ENCODE peak calls at places on chromosomes 3 and 15, in ten cellular contexts. One of them, this sample, is unnamed.

GRCh38 chr3:43025423-43025822 is 46.3 kb downstream of the GASK1A start:
- DNase-seq in epithelial cell of proximal tubule: no peak
- DNase-seq in endothelial cell of umbilical vein: no peak
- DNase-seq in CD8-positive, alpha-beta T cell: peak
- DNase-seq in fibroblast of mammary gland: no peak
- DNase-seq in tibial artery: no peak
- DNase-seq in heart right ventricle: no peak
- DNase-seq in PC-3: peak
- DNase-seq in body of pancreas: no peak
- DNase-seq in HFF-Myc: no peak
- DNase-seq in this sample: no peak

GRCh38 chr15:59456114-59456513 is 18.1 kb downstream of the FAM81A start:
- DNase-seq in tibial artery: no peak
- DNase-seq in fibroblast of mammary gland: no peak
- DNase-seq in epithelial cell of proximal tubule: no peak
- DNase-seq in heart right ventricle: no peak
- DNase-seq in HFF-Myc: no peak
- DNase-seq in PC-3: peak
- DNase-seq in endothelial cell of umbilical vein: no peak
- DNase-seq in CD8-positive, alpha-beta T cell: no peak
- DNase-seq in body of pancreas: peak
- DNase-seq in this sample: no peak

GRCh38 chr15:70582143-70582945 is 181.0 kb downstream of the UACA start:
- DNase-seq in HFF-Myc: no peak
- DNase-seq in endothelial cell of umbilical vein: no peak
- DNase-seq in tibial artery: peak
- DNase-seq in epithelial cell of proximal tubule: no peak
- DNase-seq in body of pancreas: no peak
- DNase-seq in PC-3: peak
- DNase-seq in fibroblast of mammary gland: peak
- DNase-seq in heart right ventricle: no peak
- DNase-seq in CD8-positive, alpha-beta T cell: no peak
- DNase-seq in this sample: no peak

GRCh38 chr15:45130291-45131000 is 652 bp downstream of the DUOX1 start:
- DNase-seq in fibroblast of mammary gland: no peak
- DNase-seq in body of pancreas: no peak
- DNase-seq in endothelial cell of umbilical vein: no peak
- DNase-seq in heart right ventricle: no peak
- DNase-seq in CD8-positive, alpha-beta T cell: no peak
- DNase-seq in PC-3: no peak
- DNase-seq in HFF-Myc: no peak
- DNase-seq in epithelial cell of proximal tubule: no peak
- DNase-seq in tibial artery: no peak
- DNase-seq in this sample: no peak

GRCh38 chr3:184259396-184259877 is 1.9 kb downstream of the CAMK2N2 start:
- DNase-seq in CD8-positive, alpha-beta T cell: no peak
- DNase-seq in endothelial cell of umbilical vein: no peak
- DNase-seq in epithelial cell of proximal tubule: no peak
- DNase-seq in PC-3: no peak
- DNase-seq in body of pancreas: no peak
- DNase-seq in HFF-Myc: no peak
- DNase-seq in heart right ventricle: no peak
- DNase-seq in fibroblast of mammary gland: no peak
- DNase-seq in tibial artery: no peak
- DNase-seq in this sample: no peak

GRCh38 chr15:74384566-74385441 is 17.4 kb upstream of the CYP11A1 start:
- DNase-seq in body of pancreas: no peak
- DNase-seq in PC-3: peak
- DNase-seq in HFF-Myc: no peak
- DNase-seq in tibial artery: no peak
- DNase-seq in CD8-positive, alpha-beta T cell: peak
- DNase-seq in epithelial cell of proximal tubule: no peak
- DNase-seq in heart right ventricle: no peak
- DNase-seq in endothelial cell of umbilical vein: peak
- DNase-seq in fibroblast of mammary gland: peak
- DNase-seq in this sample: no peak

GRCh38 chr15:92528736-92529135 is 126.8 kb downstream of the FAM174B start:
- DNase-seq in endothelial cell of umbilical vein: no peak
- DNase-seq in CD8-positive, alpha-beta T cell: no peak
- DNase-seq in body of pancreas: no peak
- DNase-seq in fibroblast of mammary gland: no peak
- DNase-seq in PC-3: no peak
- DNase-seq in tibial artery: no peak
- DNase-seq in epithelial cell of proximal tubule: no peak
- DNase-seq in heart right ventricle: no peak
- DNase-seq in HFF-Myc: no peak
- DNase-seq in this sample: no peak

GRCh38 chr3:168616901-168617300 is 521.2 kb upstream of the GOLIM4 start:
- DNase-seq in PC-3: no peak
- DNase-seq in body of pancreas: no peak
- DNase-seq in epithelial cell of proximal tubule: no peak
- DNase-seq in tibial artery: no peak
- DNase-seq in endothelial cell of umbilical vein: no peak
- DNase-seq in HFF-Myc: no peak
- DNase-seq in CD8-positive, alpha-beta T cell: no peak
- DNase-seq in heart right ventricle: no peak
- DNase-seq in fibroblast of mammary gland: no peak
- DNase-seq in this sample: no peak

GRCh38 chr3:65751123-65751700 is 287.5 kb downstream of the MAGI1 start:
- DNase-seq in HFF-Myc: no peak
- DNase-seq in heart right ventricle: peak
- DNase-seq in body of pancreas: peak
- DNase-seq in PC-3: peak
- DNase-seq in endothelial cell of umbilical vein: peak
- DNase-seq in fibroblast of mammary gland: peak
- DNase-seq in CD8-positive, alpha-beta T cell: no peak
- DNase-seq in epithelial cell of proximal tubule: no peak
- DNase-seq in tibial artery: no peak
- DNase-seq in this sample: peak
- TF ChIP-seq CTCF in HFF-Myc: peak
- TF ChIP-seq CTCF in heart right ventricle: peak
- TF ChIP-seq CTCF in body of pancreas: peak
- TF ChIP-seq CTCF in PC-3: peak
- TF ChIP-seq CTCF in endothelial cell of umbilical vein: peak
- TF ChIP-seq CTCF in fibroblast of mammary gland: peak
- TF ChIP-seq CTCF in CD8-positive, alpha-beta T cell: no peak
- TF ChIP-seq CTCF in epithelial cell of proximal tubule: peak
- TF ChIP-seq CTCF in tibial artery: peak
- TF ChIP-seq CTCF in this sample: peak

GRCh38 chr3:86887876-86888275 is 103.1 kb downstream of the VGLL3 start:
- DNase-seq in tibial artery: no peak
- DNase-seq in HFF-Myc: no peak
- DNase-seq in fibroblast of mammary gland: no peak
- DNase-seq in body of pancreas: no peak
- DNase-seq in heart right ventricle: no peak
- DNase-seq in epithelial cell of proximal tubule: no peak
- DNase-seq in PC-3: peak
- DNase-seq in CD8-positive, alpha-beta T cell: no peak
- DNase-seq in endothelial cell of umbilical vein: no peak
- DNase-seq in this sample: no peak

GRCh38 chr3:86895202-86895601 is 95.7 kb downstream of the VGLL3 start:
- DNase-seq in endothelial cell of umbilical vein: no peak
- DNase-seq in CD8-positive, alpha-beta T cell: no peak
- DNase-seq in tibial artery: no peak
- DNase-seq in body of pancreas: no peak
- DNase-seq in fibroblast of mammary gland: peak
- DNase-seq in HFF-Myc: no peak
- DNase-seq in epithelial cell of proximal tubule: no peak
- DNase-seq in PC-3: no peak
- DNase-seq in heart right ventricle: no peak
- DNase-seq in this sample: no peak

DNA sequence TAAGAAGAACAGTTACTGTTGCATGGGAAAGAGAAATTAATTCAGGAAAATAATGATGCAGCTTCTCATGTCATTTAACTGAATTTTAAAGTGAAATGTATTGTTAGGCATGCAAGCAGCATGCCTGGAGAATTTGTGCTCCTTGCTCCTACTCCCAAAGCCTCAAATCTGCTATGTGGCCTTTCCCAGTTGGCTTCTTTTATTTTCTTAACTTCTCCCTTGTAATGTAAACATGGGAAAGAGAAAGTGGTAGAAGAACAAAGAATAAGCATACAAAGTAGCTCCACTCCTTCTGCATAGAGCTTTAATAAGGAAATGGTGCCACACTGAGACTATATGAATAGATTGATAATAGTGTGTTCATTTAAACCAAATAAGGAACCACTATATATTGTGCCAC is 100.0 kb downstream of the VGLL3 start:
- DNase-seq in HFF-Myc: no peak
- DNase-seq in tibial artery: no peak
- DNase-seq in CD8-positive, alpha-beta T cell: no peak
- DNase-seq in PC-3: no peak
- DNase-seq in endothelial cell of umbilical vein: no peak
- DNase-seq in body of pancreas: no peak
- DNase-seq in epithelial cell of proximal tubule: no peak
- DNase-seq in heart right ventricle: no peak
- DNase-seq in fibroblast of mammary gland: no peak
- DNase-seq in this sample: no peak
- H3K4me3 ChIP-seq in HFF-Myc: no peak
- H3K4me3 ChIP-seq in tibial artery: no peak
- H3K4me3 ChIP-seq in CD8-positive, alpha-beta T cell: no peak
- H3K4me3 ChIP-seq in PC-3: no peak
- H3K4me3 ChIP-seq in endothelial cell of umbilical vein: no peak
- H3K4me3 ChIP-seq in body of pancreas: no peak
- H3K4me3 ChIP-seq in epithelial cell of proximal tubule: no peak
- H3K4me3 ChIP-seq in heart right ventricle: no peak
- H3K4me3 ChIP-seq in fibroblast of mammary gland: no peak
- H3K4me3 ChIP-seq in this sample: no peak

GRCh38 chr15:63506537-63507035 is 2.2 kb downstream of the USP3 start:
- DNase-seq in epithelial cell of proximal tubule: no peak
- DNase-seq in CD8-positive, alpha-beta T cell: no peak
- DNase-seq in body of pancreas: no peak
- DNase-seq in heart right ventricle: no peak
- DNase-seq in endothelial cell of umbilical vein: peak
- DNase-seq in HFF-Myc: no peak
- DNase-seq in PC-3: peak
- DNase-seq in tibial artery: no peak
- DNase-seq in fibroblast of mammary gland: peak
- DNase-seq in this sample: no peak

GRCh38 chr15:63504247-63504978 is at the start of gene USP3:
- DNase-seq in endothelial cell of umbilical vein: peak
- DNase-seq in HFF-Myc: peak
- DNase-seq in CD8-positive, alpha-beta T cell: peak
- DNase-seq in fibroblast of mammary gland: peak
- DNase-seq in heart right ventricle: peak
- DNase-seq in tibial artery: peak
- DNase-seq in epithelial cell of proximal tubule: no peak
- DNase-seq in body of pancreas: peak
- DNase-seq in PC-3: peak
- DNase-seq in this sample: peak

GRCh38 chr15:63503739-63504246 is 600 bp upstream of the USP3 start:
- DNase-seq in endothelial cell of umbilical vein: peak
- DNase-seq in PC-3: peak
- DNase-seq in CD8-positive, alpha-beta T cell: peak
- DNase-seq in body of pancreas: peak
- DNase-seq in heart right ventricle: no peak
- DNase-seq in epithelial cell of proximal tubule: peak
- DNase-seq in tibial artery: no peak
- DNase-seq in fibroblast of mammary gland: peak
- DNase-seq in HFF-Myc: no peak
- DNase-seq in this sample: peak

GRCh38 chr15:63505842-63506222 is 1.4 kb downstream of the USP3 start:
- DNase-seq in heart right ventricle: no peak
- DNase-seq in tibial artery: no peak
- DNase-seq in epithelial cell of proximal tubule: no peak
- DNase-seq in endothelial cell of umbilical vein: no peak
- DNase-seq in body of pancreas: no peak
- DNase-seq in fibroblast of mammary gland: no peak
- DNase-seq in HFF-Myc: no peak
- DNase-seq in CD8-positive, alpha-beta T cell: no peak
- DNase-seq in PC-3: no peak
- DNase-seq in this sample: no peak

DNA sequence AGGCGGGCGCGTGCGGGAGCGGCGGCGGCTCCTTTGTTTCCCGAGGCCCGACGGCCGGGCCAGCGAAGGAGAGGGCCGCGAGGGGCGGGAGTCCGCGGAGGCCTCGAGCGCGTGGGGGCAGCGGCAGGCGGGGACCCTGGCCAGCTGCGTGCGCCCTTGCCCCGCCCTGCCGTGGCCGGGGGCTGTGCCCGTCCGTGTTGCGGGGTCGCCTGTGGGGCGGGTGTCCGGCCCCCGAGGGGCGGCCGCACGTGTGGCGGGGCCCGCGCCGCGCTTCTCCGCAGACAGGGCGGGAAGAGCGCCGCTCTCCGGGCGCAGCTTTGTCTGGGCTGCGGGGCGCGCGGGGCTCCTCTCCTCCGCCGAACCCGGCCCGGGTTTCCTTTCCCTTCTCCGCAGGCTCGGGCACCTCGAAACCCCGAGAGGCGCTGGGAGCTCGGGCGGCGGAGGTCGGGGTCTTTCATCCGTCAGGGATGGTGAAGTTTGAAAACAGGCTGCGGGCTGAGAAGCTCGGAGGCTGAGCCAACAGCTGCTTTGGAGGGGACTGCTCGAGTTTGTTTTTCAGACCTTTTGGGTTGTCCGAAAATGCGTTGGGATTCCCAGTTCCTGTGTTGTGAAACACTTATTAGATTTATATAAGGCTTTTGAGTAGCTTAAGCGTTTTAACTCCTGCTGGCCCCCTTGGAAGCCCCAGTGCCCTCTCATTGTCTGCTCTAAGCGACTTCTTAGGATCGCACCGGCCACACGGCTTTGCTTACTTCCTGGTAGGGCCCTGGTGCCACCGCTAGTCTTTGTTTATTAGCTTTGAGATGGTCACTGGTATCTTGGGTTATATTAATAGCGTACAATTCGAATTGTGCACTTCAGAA is 817 bp downstream of the USP3 start:
- DNase-seq in endothelial cell of umbilical vein: peak
- DNase-seq in fibroblast of mammary gland: peak
- DNase-seq in HFF-Myc: no peak
- DNase-seq in heart right ventricle: peak
- DNase-seq in body of pancreas: peak
- DNase-seq in epithelial cell of proximal tubule: no peak
- DNase-seq in PC-3: peak
- DNase-seq in tibial artery: peak
- DNase-seq in CD8-positive, alpha-beta T cell: peak
- DNase-seq in this sample: peak
- TF ChIP-seq CTCF in endothelial cell of umbilical vein: no peak
- TF ChIP-seq CTCF in fibroblast of mammary gland: peak
- TF ChIP-seq CTCF in HFF-Myc: no peak
- TF ChIP-seq CTCF in heart right ventricle: no peak
- TF ChIP-seq CTCF in body of pancreas: peak
- TF ChIP-seq CTCF in epithelial cell of proximal tubule: peak
- TF ChIP-seq CTCF in PC-3: no peak
- TF ChIP-seq CTCF in tibial artery: peak
- TF ChIP-seq CTCF in CD8-positive, alpha-beta T cell: no peak
- TF ChIP-seq CTCF in this sample: peak

GRCh38 chr3:135228131-135228530 is 433.1 kb downstream of the EPHB1 start:
- DNase-seq in HFF-Myc: no peak
- DNase-seq in tibial artery: no peak
- DNase-seq in fibroblast of mammary gland: no peak
- DNase-seq in body of pancreas: no peak
- DNase-seq in CD8-positive, alpha-beta T cell: no peak
- DNase-seq in heart right ventricle: no peak
- DNase-seq in PC-3: no peak
- DNase-seq in endothelial cell of umbilical vein: no peak
- DNase-seq in epithelial cell of proximal tubule: no peak
- DNase-seq in this sample: no peak

GRCh38 chr3:135224963-135225362 is 429.9 kb downstream of the EPHB1 start:
- DNase-seq in fibroblast of mammary gland: no peak
- DNase-seq in tibial artery: no peak
- DNase-seq in epithelial cell of proximal tubule: no peak
- DNase-seq in endothelial cell of umbilical vein: no peak
- DNase-seq in heart right ventricle: no peak
- DNase-seq in body of pancreas: no peak
- DNase-seq in PC-3: no peak
- DNase-seq in HFF-Myc: no peak
- DNase-seq in CD8-positive, alpha-beta T cell: no peak
- DNase-seq in this sample: no peak

GRCh38 chr3:135226057-135226456 is 431.0 kb downstream of the EPHB1 start:
- DNase-seq in HFF-Myc: no peak
- DNase-seq in heart right ventricle: no peak
- DNase-seq in PC-3: no peak
- DNase-seq in CD8-positive, alpha-beta T cell: no peak
- DNase-seq in body of pancreas: no peak
- DNase-seq in epithelial cell of proximal tubule: no peak
- DNase-seq in endothelial cell of umbilical vein: no peak
- DNase-seq in fibroblast of mammary gland: no peak
- DNase-seq in tibial artery: no peak
- DNase-seq in this sample: no peak

GRCh38 chr3:135231646-135232625 is 436.9 kb downstream of the EPHB1 start:
- DNase-seq in HFF-Myc: no peak
- DNase-seq in body of pancreas: no peak
- DNase-seq in PC-3: no peak
- DNase-seq in endothelial cell of umbilical vein: no peak
- DNase-seq in tibial artery: no peak
- DNase-seq in epithelial cell of proximal tubule: no peak
- DNase-seq in fibroblast of mammary gland: no peak
- DNase-seq in heart right ventricle: no peak
- DNase-seq in CD8-positive, alpha-beta T cell: no peak
- DNase-seq in this sample: no peak

DNA sequence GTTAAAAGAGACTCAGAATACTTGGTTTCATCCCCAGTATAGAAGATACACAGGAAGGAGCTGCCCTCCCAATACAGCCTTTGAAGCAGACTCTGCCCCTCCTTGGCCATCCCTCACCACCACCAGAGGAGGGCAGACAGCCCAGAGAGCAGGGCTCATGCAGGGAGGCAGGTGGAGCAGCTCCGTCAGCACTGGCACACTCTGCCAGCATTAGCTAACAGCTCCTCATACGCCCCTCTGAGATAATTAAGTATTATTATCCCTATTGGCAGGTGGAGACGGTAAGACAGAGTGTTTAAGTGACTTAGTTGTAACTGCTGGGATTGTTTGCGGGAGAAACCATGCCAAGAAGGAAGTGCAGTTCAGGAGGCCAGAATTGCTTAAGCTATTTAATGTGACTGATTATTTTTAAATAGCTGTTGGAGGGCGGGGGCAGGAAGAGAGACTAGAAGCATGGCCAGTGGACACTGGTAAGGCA is 434.0 kb downstream of the EPHB1 start:
- DNase-seq in HFF-Myc: no peak
- DNase-seq in epithelial cell of proximal tubule: no peak
- DNase-seq in endothelial cell of umbilical vein: no peak
- DNase-seq in PC-3: no peak
- DNase-seq in tibial artery: no peak
- DNase-seq in body of pancreas: peak
- DNase-seq in heart right ventricle: peak
- DNase-seq in fibroblast of mammary gland: no peak
- DNase-seq in CD8-positive, alpha-beta T cell: no peak
- DNase-seq in this sample: no peak
- H3K4me3 ChIP-seq in HFF-Myc: no peak
- H3K4me3 ChIP-seq in epithelial cell of proximal tubule: no peak
- H3K4me3 ChIP-seq in endothelial cell of umbilical vein: no peak
- H3K4me3 ChIP-seq in PC-3: no peak
- H3K4me3 ChIP-seq in tibial artery: no peak
- H3K4me3 ChIP-seq in body of pancreas: no peak
- H3K4me3 ChIP-seq in heart right ventricle: no peak
- H3K4me3 ChIP-seq in fibroblast of mammary gland: no peak
- H3K4me3 ChIP-seq in CD8-positive, alpha-beta T cell: no peak
- H3K4me3 ChIP-seq in this sample: no peak